ENCODE peak calls at places on chromosomes 3 and 15, in ten cellular contexts. C is tibial artery; L is PC-9; I is HFF-Myc; H is ACHN; G is activated T-cell treated with anti-CD3 and anti-CD28 coated beads for 4 hours; Q is T follicular helper cell; S is pons; P is stimulated activated naive CD4-positive, alpha-beta T cell treated with Interleukin-2 at 50 U/mL for 16 hours; A is substantia nigra. F is an unnamed sample.

GRCh38 chr3:119098006-119098405 is 48.0 kb upstream of the TEX55 start:
- DNase-seq in C (no peak), L (no peak), I (no peak), H (no peak), G (no peak), Q (no peak), S (no peak), P (no peak), A (no peak), F (no peak)

GRCh38 chr3:160546727-160547126 is 18.6 kb downstream of the KPNA4 start:
- DNase-seq in C (no peak), L (no peak), I (no peak), H (no peak), G (no peak), Q (no peak), S (no peak), P (no peak), A (no peak), F (no peak)

GRCh38 chr3:186790261-186790981 is 7.0 kb downstream of the EIF4A2 start:
- DNase-seq in C (no peak), L (no peak), I (peak; percentile 74), H (peak; percentile 33), G (no peak), Q (no peak), S (no peak), P (no peak), A (no peak), F (no peak)

GRCh38 chr3:45896956-45897355 is 10.6 kb downstream of the CCR9 start:
- DNase-seq in C (no peak), L (no peak), I (no peak), H (no peak), G (no peak), Q (no peak), S (no peak), P (no peak), A (no peak), F (no peak)

GRCh38 chr3:60417590-60417989 is 833.7 kb downstream of the FHIT start:
- DNase-seq in C (no peak), L (no peak), I (no peak), H (no peak), G (no peak), Q (no peak), S (no peak), P (no peak), A (no peak), F (no peak)

GRCh38 chr3:110814170-110815007 is 257.2 kb upstream of the NECTIN3 start:
- DNase-seq in C (no peak), L (peak; percentile 47), I (peak; percentile 72), H (peak; percentile 24), G (no peak), Q (no peak), S (no peak), P (peak; percentile 45), A (no peak), F (no peak)

GRCh38 chr15:81292516-81293001 is 31.4 kb downstream of the STARD5 start:
- DNase-seq in C (peak; percentile 62), L (no peak), I (no peak), H (no peak), G (no peak), Q (peak; percentile 46), S (no peak), P (peak; percentile 35), A (no peak), F (no peak)

GRCh38 chr3:16286161-16286560 is 21.1 kb downstream of the OXNAD1 start:
- DNase-seq in C (no peak), L (no peak), I (no peak), H (no peak), G (peak; percentile 50), Q (peak; percentile 62), S (no peak), P (peak; percentile 64), A (no peak), F (no peak)

GRCh38 chr3:4813855-4814254 is 165.4 kb upstream of the BHLHE40 start:
- DNase-seq in C (no peak), L (no peak), I (no peak), H (no peak), G (no peak), Q (no peak), S (no peak), P (no peak), A (no peak), F (no peak)

GRCh38 chr3:87398226-87398774 is 121.9 kb upstream of the POU1F1 start:
- DNase-seq in C (no peak), L (no peak), I (no peak), H (no peak), G (no peak), Q (no peak), S (no peak), P (no peak), A (no peak), F (no peak)

GRCh38 chr15:41104234-41104633 is 11.8 kb downstream of the INO80 start:
- DNase-seq in C (no peak), L (no peak), I (no peak), H (no peak), G (no peak), Q (no peak), S (no peak), P (no peak), A (no peak), F (peak; percentile 40)

GRCh38 chr15:29182590-29182989 is 87.0 kb downstream of the NSMCE3 start:
- DNase-seq in C (no peak), L (no peak), I (no peak), H (no peak), G (no peak), Q (no peak), S (no peak), P (no peak), A (no peak), F (no peak)

GRCh38 chr15:58043192-58043903 is 22.2 kb downstream of the ALDH1A2 start:
- DNase-seq in C (no peak), L (peak; percentile 3), I (no peak), H (peak; percentile 43), G (peak; percentile 27), Q (peak; percentile 17), S (peak; percentile 42), P (peak; percentile 8), A (no peak), F (no peak)

GRCh38 chr3:60048447-60048848 is 998.6 kb upstream of the CFAP20DC start:
- DNase-seq in C (no peak), L (no peak), I (no peak), H (no peak), G (no peak), Q (no peak), S (no peak), P (no peak), A (no peak), F (no peak)

GRCh38 chr15:88635343-88635742 is 3.5 kb upstream of the ISG20 start:
- DNase-seq in C (no peak), L (no peak), I (peak; percentile 35), H (no peak), G (no peak), Q (peak; percentile 26), S (no peak), P (peak; percentile 35), A (no peak), F (no peak)

GRCh38 chr3:127096256-127097008 is 96.5 kb upstream of the PRR23E start:
- DNase-seq in C (peak; percentile 50), L (no peak), I (no peak), H (no peak), G (no peak), Q (no peak), S (no peak), P (no peak), A (no peak), F (no peak)

GRCh38 chr15:29621626-29622025 is 200.6 kb downstream of the TJP1 start:
- DNase-seq in C (no peak), L (no peak), I (no peak), H (no peak), G (no peak), Q (no peak), S (no peak), P (no peak), A (no peak), F (no peak)

GRCh38 chr15:39828374-39828931 is 45.8 kb upstream of the FSIP1 start:
- DNase-seq in C (no peak), L (peak; percentile 31), I (no peak), H (no peak), G (no peak), Q (no peak), S (no peak), P (no peak), A (peak; percentile 58), F (no peak)

GRCh38 chr15:65666257-65666656 is 44.5 kb downstream of the SLC24A1 start:
- DNase-seq in C (no peak), L (no peak), I (no peak), H (peak; percentile 63), G (no peak), Q (no peak), S (peak; percentile 85), P (no peak), A (no peak), F (peak; percentile 45)

GRCh38 chr15:83053151-83053550 is 13.9 kb downstream of the BTBD1 start:
- DNase-seq in C (no peak), L (no peak), I (no peak), H (peak; percentile 31), G (no peak), Q (no peak), S (no peak), P (no peak), A (no peak), F (peak; percentile 50)

GRCh38 chr3:74271541-74271940 is 342.9 kb downstream of the CNTN3 start:
- DNase-seq in C (no peak), L (no peak), I (no peak), H (no peak), G (no peak), Q (no peak), S (no peak), P (no peak), A (no peak), F (no peak)

GRCh38 chr3:24141548-24141947 is 196.5 kb downstream of the NR1D2 start:
- DNase-seq in C (no peak), L (no peak), I (no peak), H (no peak), G (no peak), Q (no peak), S (no peak), P (no peak), A (no peak), F (no peak)

GRCh38 chr3:20700702-20701101 is 514.7 kb upstream of the SGO1 start:
- DNase-seq in C (no peak), L (no peak), I (no peak), H (no peak), G (no peak), Q (no peak), S (no peak), P (no peak), A (no peak), F (no peak)

GRCh38 chr15:96187916-96188315 is 142.6 kb upstream of the NR2F2 start:
- DNase-seq in C (no peak), L (no peak), I (no peak), H (no peak), G (no peak), Q (no peak), S (no peak), P (no peak), A (no peak), F (no peak)

GRCh38 chr15:59376735-59377134 is 4.1 kb upstream of the MYO1E start:
- DNase-seq in C (no peak), L (no peak), I (no peak), H (peak; percentile 41), G (no peak), Q (no peak), S (peak; percentile 60), P (no peak), A (no peak), F (no peak)

GRCh38 chr3:45790611-45791010 is 5.7 kb downstream of the SLC6A20 start:
- DNase-seq in C (no peak), L (no peak), I (no peak), H (no peak), G (no peak), Q (no peak), S (no peak), P (no peak), A (no peak), F (no peak)

GRCh38 chr15:58520464-58520863 is 88.7 kb downstream of the LIPC start:
- DNase-seq in C (no peak), L (no peak), I (no peak), H (no peak), G (no peak), Q (no peak), S (no peak), P (no peak), A (no peak), F (no peak)

GRCh38 chr3:194541483-194541882 is 54.7 kb upstream of the ATP13A3 start:
- DNase-seq in C (peak; percentile 45), L (no peak), I (no peak), H (no peak), G (no peak), Q (no peak), S (no peak), P (no peak), A (no peak), F (no peak)

F was measured in pulmonary artery endothelial cell.